ENCODE peak calls at places on chromosome 1, in four cellular contexts. V, H, A and T are unnamed samples.

GRCh38 chr1:155079487-155080249 is 1.0 kb downstream of the EFNA3 start:
- DNase-seq in V (no peak), H (peak; percentile 46), A (peak; percentile 75), T (no peak)

GRCh38 chr1:236535190-236535589 is 11.4 kb downstream of the LGALS8 start:
- DNase-seq in H (no peak), V (no peak), A (no peak), T (no peak)

GRCh38 chr1:215269955-215270354 is 187.4 kb downstream of the KCNK2 start:
- DNase-seq in H (peak; percentile 16), V (no peak), A (no peak), T (peak; percentile 65)

GRCh38 chr1:246291141-246291540 is 215.9 kb downstream of the SMYD3 start:
- DNase-seq in A (no peak), V (no peak), H (no peak), T (no peak)

GRCh38 chr1:181057079-181057478 is 23.3 kb downstream of the MR1 start:
- DNase-seq in H (no peak), V (no peak), A (no peak), T (no peak)

GRCh38 chr1:185926562-185926961 is 192.4 kb downstream of the HMCN1 start:
- DNase-seq in V (no peak), A (no peak), H (no peak), T (no peak)

GRCh38 chr1:228316589-228317387 is 89.8 kb downstream of the TRIM11 start:
- DNase-seq in H (no peak), A (no peak), V (no peak), T (no peak)

GRCh38 chr1:150110066-150110465 is 39.6 kb upstream of the PLEKHO1 start:
- DNase-seq in A (no peak), V (no peak), H (no peak), T (no peak)

GRCh38 chr1:210233216-210233494 is 559 bp downstream of the SERTAD4 start:
- DNase-seq in V (no peak), A (peak; percentile 72), H (peak; percentile 56), T (peak; percentile 43)

GRCh38 chr1:244325056-244325764 is 126.5 kb downstream of the ADSS2 start:
- DNase-seq in A (no peak), H (no peak), V (no peak), T (no peak)

GRCh38 chr1:175848329-175848728 is 104.9 kb upstream of the TNR start:
- DNase-seq in V (no peak), H (peak; percentile 17), A (no peak), T (peak; percentile 65)

GRCh38 chr1:157252473-157252872 is 114.3 kb upstream of the ETV3 start:
- DNase-seq in A (no peak), H (no peak), V (no peak), T (no peak)

GRCh38 chr1:42424201-42424600 is 31.6 kb downstream of the ZMYND12 start:
- DNase-seq in H (no peak), V (no peak), A (no peak), T (no peak)

GRCh38 chr1:44655609-44656008 is 18.7 kb downstream of the TMEM53 start:
- DNase-seq in A (peak; percentile 75), V (no peak), H (peak; percentile 56), T (peak; percentile 76)

GRCh38 chr1:19536519-19536918 is 51.2 kb upstream of the CAPZB start:
- DNase-seq in A (no peak), H (no peak), V (no peak), T (no peak)

GRCh38 chr1:46969014-46969619 is 27.8 kb upstream of the CYP4A11 start:
- DNase-seq in H (no peak), A (no peak), V (no peak), T (peak; percentile 43)

GRCh38 chr1:67590329-67590728 is 94.7 kb upstream of the GADD45A start:
- DNase-seq in H (no peak), A (no peak), V (no peak), T (no peak)

GRCh38 chr1:14681182-14681581 is 82.7 kb downstream of the KAZN start:
- DNase-seq in A (no peak), H (no peak), V (no peak), T (no peak)

GRCh38 chr1:87905651-87906050 is 577.0 kb downstream of the LMO4 start:
- DNase-seq in V (no peak), H (no peak), A (no peak), T (no peak)

GRCh38 chr1:152533327-152533938 is 19.2 kb downstream of the CRCT1 start:
- DNase-seq in H (no peak), V (no peak), A (peak; percentile 45), T (peak; percentile 92)

GRCh38 chr1:150008699-150009098 is 1.8 kb downstream of the OTUD7B start:
- DNase-seq in A (no peak), V (no peak), H (no peak), T (no peak)

GRCh38 chr1:152623203-152623844 is 421 bp upstream of the LCE3A start:
- DNase-seq in H (no peak), A (peak; percentile 37), V (no peak), T (peak; percentile 89)

GRCh38 chr1:77202746-77203145 is 16.5 kb downstream of the PIGK start:
- DNase-seq in V (no peak), H (no peak), A (no peak), T (no peak)

GRCh38 chr1:172699111-172699510 is 40.2 kb downstream of the FASLG start:
- DNase-seq in A (no peak), V (no peak), H (no peak), T (no peak)

GRCh38 chr1:228351850-228352249 is 54.8 kb downstream of the TRIM11 start:
- DNase-seq in V (no peak), H (no peak), A (no peak), T (no peak)

GRCh38 chr1:39164256-39164655 is 40.2 kb upstream of the MACF1 start:
- DNase-seq in V (no peak), A (no peak), H (no peak), T (no peak)

GRCh38 chr1:8554956-8555534 is 237.1 kb downstream of the SLC45A1 start:
- DNase-seq in V (no peak), A (no peak), H (no peak), T (no peak)

GRCh38 chr1:221515496-221515895 is 226.4 kb downstream of the DUSP10 start:
- DNase-seq in H (no peak), A (no peak), V (no peak), T (no peak)

GRCh38 chr1:229825042-229825441 is 199.0 kb downstream of the URB2 start:
- DNase-seq in A (no peak), H (no peak), V (no peak), T (no peak)

GRCh38 chr1:8112611-8113256 is 86.6 kb upstream of the ERRFI1 start:
- DNase-seq in H (no peak), A (no peak), V (no peak), T (no peak)

GRCh38 chr1:247228133-247228532 is 27.7 kb upstream of the VN1R5 start:
- DNase-seq in V (no peak), H (no peak), A (no peak), T (peak; percentile 50)

GRCh38 chr1:213416461-213417224 is 365.6 kb downstream of the RPS6KC1 start:
- DNase-seq in H (no peak), V (no peak), A (no peak), T (no peak)

GRCh38 chr1:17554966-17555365 is 15.5 kb downstream of the ARHGEF10L start:
- DNase-seq in V (no peak), A (no peak), H (no peak), T (no peak)

GRCh38 chr1:101733340-101733739 is 263.4 kb downstream of the OLFM3 start:
- DNase-seq in H (peak; percentile 22), A (no peak), V (no peak), T (no peak)

GRCh38 chr1:20483833-20484525 is 2.0 kb downstream of the CAMK2N1 start:
- DNase-seq in V (no peak), A (peak; percentile 83), H (peak; percentile 72), T (peak; percentile 69)

GRCh38 chr1:164588388-164589341 is 29.7 kb downstream of the PBX1 start:
- DNase-seq in A (peak; percentile 48), H (peak; percentile 94), V (no peak), T (peak; percentile 89)

GRCh38 chr1:1344672-1345361 is 4.4 kb downstream of the DVL1 start:
- DNase-seq in A (peak; percentile 85), H (no peak), V (no peak), T (no peak)

GRCh38 chr1:97759078-97759477 is 161.8 kb downstream of the DPYD start:
- DNase-seq in A (no peak), H (no peak), V (no peak), T (no peak)

GRCh38 chr1:26498894-26499293 is 26.7 kb downstream of the HMGN2 start:
- DNase-seq in A (no peak), V (no peak), H (no peak), T (no peak)

DNA sequence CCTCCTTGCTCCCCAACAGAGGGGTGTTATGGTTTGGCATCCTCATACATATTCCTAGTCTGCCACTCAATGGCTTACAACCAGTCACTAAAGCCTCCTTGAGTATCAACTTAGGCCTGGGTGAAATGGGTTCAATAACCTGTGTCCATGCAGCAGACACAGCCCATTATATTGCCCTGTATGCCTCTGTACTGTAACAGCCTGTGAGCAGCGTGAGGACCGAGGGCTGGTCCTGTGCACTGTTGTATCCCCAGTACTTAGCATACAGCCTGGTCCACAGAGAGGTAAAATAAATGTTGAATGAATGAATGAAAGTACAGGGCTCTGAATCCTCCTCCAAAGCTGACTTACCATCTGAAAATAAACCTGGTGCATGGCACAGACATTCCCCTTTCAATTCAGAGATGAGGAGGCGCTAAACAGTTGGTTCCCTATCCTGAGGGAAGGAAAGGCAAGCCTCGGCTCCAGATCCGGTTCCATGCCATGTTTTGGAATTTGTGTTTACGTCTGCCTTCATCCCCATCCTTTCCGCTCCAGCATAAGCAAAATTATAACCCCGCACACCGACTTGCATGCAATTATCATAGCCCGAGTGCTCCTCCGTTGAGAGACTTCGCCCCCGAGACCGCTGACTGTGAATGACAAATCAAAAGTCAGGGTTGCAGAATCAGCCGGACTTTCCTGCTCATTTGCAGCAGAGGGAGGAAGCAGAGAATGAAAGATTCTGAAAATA is 45.0 kb upstream of the DNAJC6 start:
- DNase-seq in V (no peak), H (peak; percentile 74), A (peak; percentile 70), T (peak; percentile 88)
- H2AFZ ChIP-seq in V (peak overlapping the region; percentile 11), H (no peak overlapping the region), A (peak overlapping the region; percentile 79), T (no peak overlapping the region)

DNA sequence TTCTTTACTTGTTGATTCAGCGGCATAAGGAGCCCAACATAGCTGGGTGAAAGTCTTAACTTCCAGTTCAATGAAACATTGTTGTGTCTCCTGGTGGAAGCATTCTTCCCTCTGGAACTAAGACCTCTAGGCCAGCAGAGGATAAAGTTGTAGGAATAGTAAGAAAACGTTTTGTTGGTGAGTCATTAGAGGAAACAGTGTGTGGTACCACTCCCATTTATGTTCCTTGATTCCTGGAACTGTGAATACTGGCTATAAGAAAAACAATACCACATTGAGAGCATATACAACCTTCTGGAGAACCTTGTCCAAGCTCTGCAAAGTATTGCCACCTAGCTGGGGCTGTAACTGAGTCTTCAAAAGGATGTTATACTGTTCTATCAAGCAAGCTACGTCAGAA is 737.4 kb upstream of the ZP4 start:
- DNase-seq in V (no peak), H (no peak), A (no peak), T (no peak)
- H2AFZ ChIP-seq in V (no peak overlapping the region), H (no peak overlapping the region), A (no peak overlapping the region), T (no peak overlapping the region)

GRCh38 chr1:33456302-33456886 is 16.1 kb upstream of the ZSCAN20 start:
- DNase-seq in H (no peak), A (no peak), V (no peak), T (no peak)
- H2AFZ ChIP-seq in H (no peak overlapping the region), A (peak overlapping the region; percentile 24), V (no peak overlapping the region), T (no peak overlapping the region)

GRCh38 chr1:28592314-28593071 is 428 bp downstream of the RAB42 start:
- DNase-seq in A (peak; percentile 79), V (no peak), H (peak; percentile 73), T (peak; percentile 42)
- H2AFZ ChIP-seq in A (peak overlapping the region; percentile 76), V (no peak overlapping the region), H (peak overlapping the region; percentile 98), T (peak overlapping the region; percentile 97)